ENCODE peak calls at places on chromosomes 13 and 19, in nine cellular contexts. T is fibroblast of lung; Y is left colon; H is stimulated activated CD8-positive, alpha-beta memory T cell treated with anti-CD3 and anti-CD28 coated beads, Interleukin-4, amount 100 ng/mL, for 4 hours; D is AG08395; O is DND-41; X is mucosa of gallbladder; P is naive thymus-derived CD8-positive, alpha-beta T cell; V is CD8-positive, alpha-beta memory T cell. I is an unnamed sample.

GRCh38 chr19:43028866-43029265 is 2.6 kb upstream of the PSG11 start:
- DNase-seq in Y (no peak), P (no peak), T (no peak), O (no peak), H (no peak), X (no peak), D (no peak), V (no peak), I (peak)

GRCh38 chr13:32008518-32009175 is 22.9 kb upstream of the FRY start:
- DNase-seq in X (no peak), O (no peak), H (no peak), T (no peak), P (no peak), V (no peak), D (no peak), Y (no peak), I (no peak)

GRCh38 chr13:38415233-38415632 is 65.6 kb downstream of the UFM1 start:
- DNase-seq in V (no peak), T (no peak), Y (no peak), H (no peak), O (no peak), P (no peak), X (no peak), D (no peak), I (no peak)

GRCh38 chr19:53432088-53432661 is 391 bp downstream of the ZNF761 start:
- DNase-seq in X (no peak), T (peak), D (peak), H (no peak), Y (peak), V (no peak), O (peak), P (peak), I (peak)

GRCh38 chr13:97015661-97016350 is 21.5 kb upstream of the OXGR1 start:
- DNase-seq in T (no peak), O (peak), D (no peak), V (no peak), X (no peak), P (no peak), Y (no peak), H (no peak), I (no peak)

GRCh38 chr19:3589949-3590348 is 4.7 kb downstream of the GIPC3 start:
- DNase-seq in D (no peak), X (no peak), T (no peak), V (no peak), Y (no peak), H (no peak), O (no peak), P (no peak), I (no peak)

GRCh38 chr19:53908106-53908932 is 759 bp upstream of the CACNG7 start:
- DNase-seq in H (no peak), X (no peak), V (no peak), O (no peak), Y (peak), P (no peak), D (peak), T (peak), I (peak)

GRCh38 chr13:48493076-48493765 is 39.7 kb downstream of the RCBTB2 start:
- DNase-seq in T (no peak), H (no peak), D (no peak), O (peak), V (peak), Y (no peak), P (no peak), X (no peak), I (no peak)

GRCh38 chr13:114131581-114132418 is 623 bp downstream of the RASA3 start:
- DNase-seq in X (no peak), Y (peak), H (no peak), T (peak), P (no peak), O (peak), V (peak), D (no peak), I (peak)

GRCh38 chr19:35114656-35115537 is 726 bp upstream of the FXYD3 start:
- DNase-seq in P (peak), X (peak), H (peak), Y (peak), T (peak), D (peak), V (peak), O (peak), I (peak)

GRCh38 chr19:38682872-38683392 is 35.5 kb downstream of the ACTN4 start:
- DNase-seq in D (no peak), X (no peak), T (no peak), H (no peak), Y (no peak), P (no peak), O (no peak), V (no peak), I (no peak)

GRCh38 chr13:92097337-92097903 is 699.0 kb downstream of the GPC5 start:
- DNase-seq in X (no peak), T (peak), Y (no peak), V (no peak), O (no peak), D (no peak), H (no peak), P (no peak), I (no peak)

GRCh38 chr13:36764957-36765356 is 54.1 kb upstream of the RFXAP start:
- DNase-seq in Y (no peak), T (no peak), D (no peak), H (no peak), O (no peak), V (no peak), P (no peak), X (no peak), I (no peak)

GRCh38 chr19:47865166-47865565 is 6.1 kb downstream of the TPRX2 start:
- DNase-seq in Y (no peak), H (no peak), T (no peak), P (no peak), O (no peak), X (no peak), V (no peak), D (no peak), I (no peak)

I was measured in G401.